ENCODE peak calls at places on chromosomes 4 and X, in six cellular contexts. One of them, this sample, is unnamed.

GRCh38 chrX:3326721-3327120 is 19.7 kb downstream of the MXRA5 start:
- DNase-seq in PC-9: no peak
- DNase-seq in MM.1S: no peak
- DNase-seq in ovary: no peak
- DNase-seq in cardiac muscle cell: no peak
- DNase-seq in adipocyte: peak; percentile 76
- DNase-seq in this sample: no peak

GRCh38 chrX:25925956-25926355 is 212.2 kb upstream of the MAGEB18 start:
- DNase-seq in PC-9: no peak
- DNase-seq in MM.1S: no peak
- DNase-seq in ovary: no peak
- DNase-seq in cardiac muscle cell: no peak
- DNase-seq in adipocyte: no peak
- DNase-seq in this sample: no peak

GRCh38 chr4:106914223-106914622 is 121.9 kb downstream of the DKK2 start:
- DNase-seq in PC-9: no peak
- DNase-seq in MM.1S: no peak
- DNase-seq in ovary: peak; percentile 32
- DNase-seq in cardiac muscle cell: no peak
- DNase-seq in adipocyte: peak; percentile 24
- DNase-seq in this sample: no peak

GRCh38 chr4:27016551-27016950 is 155.9 kb downstream of the STIM2 start:
- DNase-seq in PC-9: no peak
- DNase-seq in MM.1S: no peak
- DNase-seq in ovary: no peak
- DNase-seq in cardiac muscle cell: no peak
- DNase-seq in adipocyte: no peak
- DNase-seq in this sample: no peak

GRCh38 chrX:37993857-37994619 is 12.3 kb upstream of the SYTL5 start:
- DNase-seq in PC-9: no peak
- DNase-seq in MM.1S: peak; percentile 95
- DNase-seq in ovary: no peak
- DNase-seq in cardiac muscle cell: no peak
- DNase-seq in adipocyte: no peak
- DNase-seq in this sample: no peak

GRCh38 chrX:130110379-130111219 is at the start of gene ELF4:
- DNase-seq in PC-9: peak; percentile 77
- DNase-seq in MM.1S: peak; percentile 55
- DNase-seq in ovary: peak; percentile 58
- DNase-seq in cardiac muscle cell: peak; percentile 20
- DNase-seq in adipocyte: peak; percentile 73
- DNase-seq in this sample: peak; percentile 53

GRCh38 chr4:74189331-74190043 is 31.6 kb downstream of the MTHFD2L start:
- DNase-seq in PC-9: peak; percentile 53
- DNase-seq in MM.1S: peak; percentile 58
- DNase-seq in ovary: no peak
- DNase-seq in cardiac muscle cell: peak; percentile 47
- DNase-seq in adipocyte: peak; percentile 81
- DNase-seq in this sample: no peak

GRCh38 chr4:88411491-88412101 is 32.9 kb downstream of the HERC6 start:
- DNase-seq in PC-9: peak; percentile 45
- DNase-seq in MM.1S: no peak
- DNase-seq in ovary: no peak
- DNase-seq in cardiac muscle cell: no peak
- DNase-seq in adipocyte: no peak
- DNase-seq in this sample: no peak

GRCh38 chrX:3384330-3384729 is 37.9 kb upstream of the MXRA5 start:
- DNase-seq in PC-9: peak; percentile 74
- DNase-seq in MM.1S: no peak
- DNase-seq in ovary: no peak
- DNase-seq in cardiac muscle cell: no peak
- DNase-seq in adipocyte: peak; percentile 19
- DNase-seq in this sample: no peak

GRCh38 chr4:140012688-140013087 is 141.3 kb downstream of the MAML3 start:
- DNase-seq in PC-9: peak; percentile 91
- DNase-seq in MM.1S: peak; percentile 10
- DNase-seq in ovary: no peak
- DNase-seq in cardiac muscle cell: peak; percentile 60
- DNase-seq in adipocyte: peak; percentile 82
- DNase-seq in this sample: peak; percentile 64

GRCh38 chr4:96383349-96383748 is 543.5 kb downstream of the PDHA2 start:
- DNase-seq in PC-9: no peak
- DNase-seq in MM.1S: no peak
- DNase-seq in ovary: no peak
- DNase-seq in cardiac muscle cell: no peak
- DNase-seq in adipocyte: no peak
- DNase-seq in this sample: no peak

GRCh38 chr4:30753316-30753715 is 33.1 kb downstream of the PCDH7 start:
- DNase-seq in PC-9: peak; percentile 74
- DNase-seq in MM.1S: no peak
- DNase-seq in ovary: no peak
- DNase-seq in cardiac muscle cell: no peak
- DNase-seq in adipocyte: peak; percentile 41
- DNase-seq in this sample: no peak
- H3K4me1 ChIP-seq in PC-9: peaks cover 43% of the 10 kb centered on the region
- H3K4me1 ChIP-seq in MM.1S: no peaks in the 10 kb centered on the region
- H3K4me1 ChIP-seq in ovary: no peaks in the 10 kb centered on the region
- H3K4me1 ChIP-seq in cardiac muscle cell: peaks cover 20% of the 10 kb centered on the region
- H3K4me1 ChIP-seq in adipocyte: peaks cover 7% of the 10 kb centered on the region
- H3K4me1 ChIP-seq in this sample: no peaks in the 10 kb centered on the region

DNA sequence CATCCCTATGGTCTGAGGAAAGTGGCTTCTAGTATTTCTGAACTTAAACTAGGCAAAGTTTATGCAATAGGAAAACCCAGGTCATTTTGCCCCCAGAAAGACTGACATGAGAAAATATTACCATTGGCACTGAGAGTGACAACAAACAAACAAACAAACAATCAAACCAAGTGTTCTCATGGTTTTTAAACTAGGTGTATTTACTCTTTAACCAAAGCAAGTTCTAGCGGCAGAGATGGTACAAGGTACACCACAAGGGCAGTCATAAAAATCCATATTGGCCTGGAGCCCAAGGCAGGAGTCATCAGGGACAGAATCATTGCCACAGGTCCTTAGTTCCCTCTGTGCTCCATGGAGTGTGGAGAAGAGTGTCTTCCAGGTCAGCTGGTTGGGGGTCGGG is 26.0 kb upstream of the ENPEP start:
- DNase-seq in PC-9: no peak
- DNase-seq in MM.1S: no peak
- DNase-seq in ovary: no peak
- DNase-seq in cardiac muscle cell: no peak
- DNase-seq in adipocyte: no peak
- DNase-seq in this sample: no peak
- H3K4me3 ChIP-seq in PC-9: no peak overlapping the region
- H3K4me3 ChIP-seq in MM.1S: no peak overlapping the region
- H3K4me3 ChIP-seq in ovary: no peak overlapping the region
- H3K4me3 ChIP-seq in cardiac muscle cell: no peak overlapping the region
- H3K4me3 ChIP-seq in adipocyte: no peak overlapping the region
- H3K4me3 ChIP-seq in this sample: no peak overlapping the region

GRCh38 chrX:7480721-7481120 is 332.8 kb upstream of the PUDP start:
- DNase-seq in PC-9: no peak
- DNase-seq in MM.1S: no peak
- DNase-seq in ovary: no peak
- DNase-seq in cardiac muscle cell: no peak
- DNase-seq in adipocyte: no peak
- DNase-seq in this sample: no peak

GRCh38 chrX:7485041-7485440 is 337.1 kb upstream of the PUDP start:
- DNase-seq in PC-9: no peak
- DNase-seq in MM.1S: no peak
- DNase-seq in ovary: no peak
- DNase-seq in cardiac muscle cell: no peak
- DNase-seq in adipocyte: no peak
- DNase-seq in this sample: no peak

DNA sequence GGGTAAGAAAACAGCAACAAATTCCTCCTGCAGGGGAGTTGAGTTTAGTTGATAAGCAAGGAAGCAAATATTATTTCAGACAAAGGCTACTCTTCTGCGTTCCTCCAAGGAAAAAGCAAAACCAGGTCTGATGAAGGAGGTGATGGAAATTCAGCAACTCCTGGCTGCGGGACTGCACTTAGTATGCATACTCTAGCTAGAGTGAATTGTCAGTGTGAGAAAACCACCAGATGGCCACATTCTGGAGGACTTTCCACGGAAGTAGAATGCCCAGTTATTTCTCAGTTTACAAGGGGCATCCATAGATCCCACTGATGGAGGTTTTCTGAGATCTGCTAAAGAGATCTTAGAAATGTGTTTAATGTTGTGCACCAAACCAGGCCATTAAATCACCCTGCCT is 338.5 kb upstream of the PUDP start:
- DNase-seq in PC-9: no peak
- DNase-seq in MM.1S: no peak
- DNase-seq in ovary: no peak
- DNase-seq in cardiac muscle cell: no peak
- DNase-seq in adipocyte: no peak
- DNase-seq in this sample: no peak
- H3K4me1 ChIP-seq in PC-9: no peaks in the 10 kb centered on the region
- H3K4me1 ChIP-seq in MM.1S: no peaks in the 10 kb centered on the region
- H3K4me1 ChIP-seq in ovary: no peaks in the 10 kb centered on the region
- H3K4me1 ChIP-seq in cardiac muscle cell: no peaks in the 10 kb centered on the region
- H3K4me1 ChIP-seq in adipocyte: no peaks in the 10 kb centered on the region
- H3K4me1 ChIP-seq in this sample: no peaks in the 10 kb centered on the region

DNA sequence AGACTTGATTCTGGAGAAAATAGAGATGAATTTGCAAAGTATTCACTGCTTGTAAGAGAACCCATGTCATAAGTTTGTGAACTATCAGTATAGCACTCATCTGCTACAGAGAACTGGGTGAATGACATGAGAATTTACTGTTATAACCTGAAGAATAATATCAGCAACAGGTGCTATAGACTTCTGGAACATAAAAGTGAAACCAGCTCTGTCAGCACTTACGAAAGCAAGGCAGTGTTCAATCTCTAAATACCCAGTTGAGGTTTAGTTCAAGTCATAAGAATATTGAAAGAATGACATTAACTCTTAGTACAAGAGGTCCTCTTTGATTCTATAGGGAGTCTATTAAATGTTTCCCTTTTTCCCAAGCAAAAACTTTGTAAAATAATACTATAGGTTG is 232.9 kb upstream of the ANKRD50 start:
- DNase-seq in PC-9: no peak
- DNase-seq in MM.1S: peak; percentile 93
- DNase-seq in ovary: no peak
- DNase-seq in cardiac muscle cell: no peak
- DNase-seq in adipocyte: no peak
- DNase-seq in this sample: no peak
- H3K4me3 ChIP-seq in PC-9: no peak overlapping the region
- H3K4me3 ChIP-seq in MM.1S: no peak overlapping the region
- H3K4me3 ChIP-seq in ovary: no peak overlapping the region
- H3K4me3 ChIP-seq in cardiac muscle cell: no peak overlapping the region
- H3K4me3 ChIP-seq in adipocyte: no peak overlapping the region
- H3K4me3 ChIP-seq in this sample: no peak overlapping the region

GRCh38 chrX:33831211-33831610 is 300.9 kb downstream of the FAM47A start:
- DNase-seq in PC-9: peak; percentile 48
- DNase-seq in MM.1S: no peak
- DNase-seq in ovary: no peak
- DNase-seq in cardiac muscle cell: no peak
- DNase-seq in adipocyte: no peak
- DNase-seq in this sample: no peak
- H3K4me1 ChIP-seq in PC-9: peaks cover 10% of the 10 kb centered on the region
- H3K4me1 ChIP-seq in MM.1S: no peaks in the 10 kb centered on the region
- H3K4me1 ChIP-seq in ovary: no peaks in the 10 kb centered on the region
- H3K4me1 ChIP-seq in cardiac muscle cell: no peaks in the 10 kb centered on the region
- H3K4me1 ChIP-seq in adipocyte: no peaks in the 10 kb centered on the region
- H3K4me1 ChIP-seq in this sample: no peaks in the 10 kb centered on the region

DNA sequence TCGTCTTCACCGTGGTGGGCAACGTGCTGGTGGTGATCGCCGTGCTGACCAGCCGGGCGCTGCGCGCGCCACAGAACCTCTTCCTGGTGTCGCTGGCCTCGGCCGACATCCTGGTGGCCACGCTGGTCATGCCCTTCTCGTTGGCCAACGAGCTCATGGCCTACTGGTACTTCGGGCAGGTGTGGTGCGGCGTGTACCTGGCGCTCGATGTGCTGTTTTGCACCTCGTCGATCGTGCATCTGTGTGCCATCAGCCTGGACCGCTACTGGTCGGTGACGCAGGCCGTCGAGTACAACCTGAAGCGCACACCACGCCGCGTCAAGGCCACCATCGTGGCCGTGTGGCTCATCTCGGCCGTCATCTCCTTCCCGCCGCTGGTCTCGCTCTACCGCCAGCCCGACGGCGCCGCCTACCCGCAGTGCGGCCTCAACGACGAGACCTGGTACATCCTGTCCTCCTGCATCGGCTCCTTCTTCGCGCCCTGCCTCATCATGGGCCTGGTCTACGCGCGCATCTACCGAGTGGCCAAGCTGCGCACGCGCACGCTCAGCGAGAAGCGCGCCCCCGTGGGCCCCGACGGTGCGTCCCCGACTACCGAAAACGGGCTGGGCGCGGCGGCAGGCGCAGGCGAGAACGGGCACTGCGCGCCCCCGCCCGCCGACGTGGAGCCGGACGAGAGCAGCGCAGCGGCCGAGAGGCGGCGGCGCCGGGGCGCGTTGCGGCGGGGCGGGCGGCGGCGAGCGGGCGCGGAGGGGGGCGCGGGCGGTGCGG is 791 bp downstream of the ADRA2C start:
- DNase-seq in PC-9: no peak
- DNase-seq in MM.1S: no peak
- DNase-seq in ovary: no peak
- DNase-seq in cardiac muscle cell: peak; percentile 29
- DNase-seq in adipocyte: no peak
- DNase-seq in this sample: no peak
- H3K4me3 ChIP-seq in PC-9: no peak overlapping the region
- H3K4me3 ChIP-seq in MM.1S: no peak overlapping the region
- H3K4me3 ChIP-seq in ovary: peak overlapping the region; percentile 31
- H3K4me3 ChIP-seq in cardiac muscle cell: peak overlapping the region; percentile 26
- H3K4me3 ChIP-seq in adipocyte: peak overlapping the region; percentile 69
- H3K4me3 ChIP-seq in this sample: peak overlapping the region; percentile 45

GRCh38 chr4:147769386-147769785 is 37.5 kb downstream of the ARHGAP10 start:
- DNase-seq in PC-9: no peak
- DNase-seq in MM.1S: no peak
- DNase-seq in ovary: no peak
- DNase-seq in cardiac muscle cell: no peak
- DNase-seq in adipocyte: no peak
- DNase-seq in this sample: no peak
- H3K4me1 ChIP-seq in PC-9: peaks cover 20% of the 10 kb centered on the region
- H3K4me1 ChIP-seq in MM.1S: no peaks in the 10 kb centered on the region
- H3K4me1 ChIP-seq in ovary: peaks cover 11% of the 10 kb centered on the region
- H3K4me1 ChIP-seq in cardiac muscle cell: peaks cover 17% of the 10 kb centered on the region
- H3K4me1 ChIP-seq in adipocyte: peaks cover 30% of the 10 kb centered on the region
- H3K4me1 ChIP-seq in this sample: peaks cover 38% of the 10 kb centered on the region

DNA sequence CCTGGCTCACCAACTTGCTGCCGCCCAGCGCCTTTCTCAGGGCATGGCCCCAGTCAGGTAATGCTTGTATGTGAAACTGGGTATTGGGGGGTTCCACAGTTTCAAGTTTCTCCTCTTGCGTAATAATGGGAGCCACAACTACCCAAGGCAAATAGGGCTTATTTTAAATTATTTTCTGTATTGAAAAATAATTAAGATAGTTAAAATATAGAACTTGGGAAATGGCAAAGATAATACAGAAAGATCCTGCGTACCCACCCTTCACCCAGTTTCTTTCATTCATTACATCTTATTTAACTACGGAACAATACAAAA is 287 bp upstream of the QRFPR start:
- DNase-seq in PC-9: no peak
- DNase-seq in MM.1S: no peak
- DNase-seq in ovary: no peak
- DNase-seq in cardiac muscle cell: no peak
- DNase-seq in adipocyte: no peak
- DNase-seq in this sample: no peak
- H3K4me3 ChIP-seq in PC-9: no peak overlapping the region
- H3K4me3 ChIP-seq in MM.1S: no peak overlapping the region
- H3K4me3 ChIP-seq in ovary: no peak overlapping the region
- H3K4me3 ChIP-seq in cardiac muscle cell: peak overlapping the region; percentile 29
- H3K4me3 ChIP-seq in adipocyte: peak overlapping the region; percentile 74
- H3K4me3 ChIP-seq in this sample: peak overlapping the region; percentile 53

GRCh38 chr4:122827899-122828601 is 1.4 kb downstream of the FGF2 start:
- DNase-seq in PC-9: no peak
- DNase-seq in MM.1S: peak; percentile 98
- DNase-seq in ovary: peak; percentile 38
- DNase-seq in cardiac muscle cell: peak; percentile 19
- DNase-seq in adipocyte: peak; percentile 87
- DNase-seq in this sample: no peak
- H3K4me1 ChIP-seq in PC-9: peaks cover 7% of the 10 kb centered on the region
- H3K4me1 ChIP-seq in MM.1S: peaks cover 8% of the 10 kb centered on the region
- H3K4me1 ChIP-seq in ovary: peaks cover 6% of the 10 kb centered on the region
- H3K4me1 ChIP-seq in cardiac muscle cell: no peaks in the 10 kb centered on the region
- H3K4me1 ChIP-seq in adipocyte: peaks cover 48% of the 10 kb centered on the region
- H3K4me1 ChIP-seq in this sample: no peaks in the 10 kb centered on the region

This sample was measured in heart left ventricle.